ENCODE peak calls at places on chromosome 1, in ten cellular contexts. One of them, this sample, is unnamed. For H3K9me3, the result is how much of the 10 kb centered on the place peaks cover.

GRCh38 chr1:159444507-159444906 is 5.0 kb downstream of the OR10J1 start:
- DNase-seq in transverse colon: no peak
- DNase-seq in HepG2: no peak
- DNase-seq in fibroblast of lung: no peak
- DNase-seq in CD4-positive, CD25-positive, alpha-beta regulatory T cell: no peak
- DNase-seq in tibial nerve: no peak
- DNase-seq in GM23248: no peak
- DNase-seq in IMR-90: no peak
- DNase-seq in Peyer's patch: no peak
- DNase-seq in cardiac muscle cell: no peak
- DNase-seq in this sample: no peak

GRCh38 chr1:71755441-71755840 is 526.9 kb downstream of the NEGR1 start:
- DNase-seq in cardiac muscle cell: no peak
- DNase-seq in transverse colon: no peak
- DNase-seq in GM23248: no peak
- DNase-seq in CD4-positive, CD25-positive, alpha-beta regulatory T cell: no peak
- DNase-seq in Peyer's patch: no peak
- DNase-seq in fibroblast of lung: no peak
- DNase-seq in HepG2: no peak
- DNase-seq in IMR-90: no peak
- DNase-seq in tibial nerve: no peak
- DNase-seq in this sample: no peak

GRCh38 chr1:93124556-93125368 is 45.7 kb downstream of the MTF2 start:
- DNase-seq in HepG2: no peak
- DNase-seq in IMR-90: no peak
- DNase-seq in transverse colon: no peak
- DNase-seq in cardiac muscle cell: no peak
- DNase-seq in Peyer's patch: no peak
- DNase-seq in GM23248: no peak
- DNase-seq in CD4-positive, CD25-positive, alpha-beta regulatory T cell: no peak
- DNase-seq in fibroblast of lung: no peak
- DNase-seq in tibial nerve: no peak
- DNase-seq in this sample: no peak

GRCh38 chr1:3504151-3504822 is 49.8 kb downstream of the ARHGEF16 start:
- DNase-seq in GM23248: peak
- DNase-seq in cardiac muscle cell: peak
- DNase-seq in transverse colon: no peak
- DNase-seq in tibial nerve: peak
- DNase-seq in HepG2: no peak
- DNase-seq in IMR-90: peak
- DNase-seq in CD4-positive, CD25-positive, alpha-beta regulatory T cell: no peak
- DNase-seq in fibroblast of lung: peak
- DNase-seq in Peyer's patch: no peak
- DNase-seq in this sample: no peak

GRCh38 chr1:53619811-53620619 is 118.9 kb downstream of the GLIS1 start:
- DNase-seq in GM23248: peak
- DNase-seq in HepG2: no peak
- DNase-seq in cardiac muscle cell: no peak
- DNase-seq in fibroblast of lung: peak
- DNase-seq in tibial nerve: no peak
- DNase-seq in IMR-90: peak
- DNase-seq in CD4-positive, CD25-positive, alpha-beta regulatory T cell: no peak
- DNase-seq in transverse colon: peak
- DNase-seq in Peyer's patch: no peak
- DNase-seq in this sample: no peak

GRCh38 chr1:26938004-26938658 is 16.6 kb downstream of the NUDC start:
- DNase-seq in transverse colon: no peak
- DNase-seq in IMR-90: no peak
- DNase-seq in tibial nerve: no peak
- DNase-seq in Peyer's patch: no peak
- DNase-seq in cardiac muscle cell: no peak
- DNase-seq in fibroblast of lung: no peak
- DNase-seq in CD4-positive, CD25-positive, alpha-beta regulatory T cell: no peak
- DNase-seq in GM23248: no peak
- DNase-seq in HepG2: peak
- DNase-seq in this sample: no peak

GRCh38 chr1:209692745-209693504 is 11.7 kb upstream of the HSD11B1 start:
- DNase-seq in cardiac muscle cell: peak
- DNase-seq in HepG2: peak
- DNase-seq in GM23248: peak
- DNase-seq in tibial nerve: peak
- DNase-seq in fibroblast of lung: peak
- DNase-seq in transverse colon: peak
- DNase-seq in Peyer's patch: peak
- DNase-seq in CD4-positive, CD25-positive, alpha-beta regulatory T cell: peak
- DNase-seq in IMR-90: peak
- DNase-seq in this sample: no peak

GRCh38 chr1:14403961-14404645 is 194.4 kb upstream of the KAZN start:
- DNase-seq in CD4-positive, CD25-positive, alpha-beta regulatory T cell: no peak
- DNase-seq in tibial nerve: no peak
- DNase-seq in IMR-90: no peak
- DNase-seq in HepG2: no peak
- DNase-seq in fibroblast of lung: no peak
- DNase-seq in GM23248: no peak
- DNase-seq in transverse colon: peak
- DNase-seq in Peyer's patch: no peak
- DNase-seq in cardiac muscle cell: no peak
- DNase-seq in this sample: no peak

GRCh38 chr1:212718499-212718898 is 18.9 kb upstream of the BATF3 start:
- DNase-seq in fibroblast of lung: peak
- DNase-seq in tibial nerve: no peak
- DNase-seq in transverse colon: no peak
- DNase-seq in IMR-90: peak
- DNase-seq in GM23248: peak
- DNase-seq in Peyer's patch: no peak
- DNase-seq in CD4-positive, CD25-positive, alpha-beta regulatory T cell: no peak
- DNase-seq in HepG2: no peak
- DNase-seq in cardiac muscle cell: peak
- DNase-seq in this sample: no peak

GRCh38 chr1:212713465-212714136 is 14.0 kb upstream of the BATF3 start:
- DNase-seq in tibial nerve: no peak
- DNase-seq in fibroblast of lung: no peak
- DNase-seq in GM23248: no peak
- DNase-seq in HepG2: no peak
- DNase-seq in IMR-90: no peak
- DNase-seq in Peyer's patch: no peak
- DNase-seq in transverse colon: no peak
- DNase-seq in CD4-positive, CD25-positive, alpha-beta regulatory T cell: no peak
- DNase-seq in cardiac muscle cell: no peak
- DNase-seq in this sample: no peak

GRCh38 chr1:212710566-212710965 is 10.9 kb upstream of the BATF3 start:
- DNase-seq in fibroblast of lung: no peak
- DNase-seq in transverse colon: no peak
- DNase-seq in CD4-positive, CD25-positive, alpha-beta regulatory T cell: no peak
- DNase-seq in Peyer's patch: no peak
- DNase-seq in tibial nerve: no peak
- DNase-seq in IMR-90: no peak
- DNase-seq in GM23248: no peak
- DNase-seq in cardiac muscle cell: no peak
- DNase-seq in HepG2: no peak
- DNase-seq in this sample: no peak

DNA sequence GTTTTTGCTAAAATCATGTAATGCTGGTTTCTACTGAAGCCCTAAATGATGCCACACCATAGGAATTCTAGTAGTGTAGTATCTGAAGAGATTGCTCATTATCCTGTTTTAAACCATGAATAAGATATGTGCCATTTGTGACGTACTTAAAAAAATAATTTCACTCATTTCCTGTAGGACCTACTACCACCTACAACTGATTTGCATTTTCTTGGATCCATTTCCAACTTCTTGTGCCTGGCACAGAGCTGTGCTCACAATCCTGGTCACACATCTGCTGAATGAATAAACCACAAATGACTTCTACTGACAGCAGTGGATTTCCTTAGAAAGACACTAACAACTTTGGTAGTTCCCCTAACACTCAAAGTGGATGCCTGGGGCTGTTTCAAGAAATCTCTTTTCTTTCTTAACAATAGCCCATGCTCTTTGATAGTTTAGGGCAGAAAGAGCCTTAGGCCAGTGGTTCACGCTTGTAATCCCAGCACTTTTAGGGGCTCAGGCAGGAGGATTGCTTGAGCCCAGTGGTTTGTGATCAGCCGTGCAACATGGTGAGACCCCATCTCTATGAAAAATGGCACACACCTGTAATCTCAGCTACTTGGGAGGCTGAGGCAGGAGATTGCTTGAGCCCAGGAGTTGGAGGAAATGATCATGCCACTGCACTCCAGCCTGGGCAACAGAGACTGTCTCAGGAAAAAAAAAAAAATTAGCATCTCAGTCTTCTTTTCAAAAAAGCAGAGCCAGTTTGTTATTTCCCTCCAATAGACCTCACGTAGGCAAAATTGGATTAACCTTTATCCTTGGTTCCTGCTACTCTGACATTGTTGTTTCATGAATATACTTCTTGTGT is 13.0 kb upstream of the BATF3 start:
- DNase-seq in CD4-positive, CD25-positive, alpha-beta regulatory T cell: no peak
- DNase-seq in tibial nerve: no peak
- DNase-seq in transverse colon: no peak
- DNase-seq in IMR-90: peak
- DNase-seq in cardiac muscle cell: peak
- DNase-seq in fibroblast of lung: no peak
- DNase-seq in HepG2: no peak
- DNase-seq in Peyer's patch: no peak
- DNase-seq in GM23248: peak
- DNase-seq in this sample: no peak
- H3K27ac ChIP-seq in CD4-positive, CD25-positive, alpha-beta regulatory T cell: no peak
- H3K27ac ChIP-seq in tibial nerve: no peak
- H3K27ac ChIP-seq in transverse colon: no peak
- H3K27ac ChIP-seq in IMR-90: peak
- H3K27ac ChIP-seq in cardiac muscle cell: no peak
- H3K27ac ChIP-seq in fibroblast of lung: peak
- H3K27ac ChIP-seq in HepG2: no peak
- H3K27ac ChIP-seq in Peyer's patch: no peak
- H3K27ac ChIP-seq in GM23248: peak
- H3K27ac ChIP-seq in this sample: no peak

GRCh38 chr1:230139306-230139705 is 72.3 kb downstream of the GALNT2 start:
- DNase-seq in cardiac muscle cell: no peak
- DNase-seq in IMR-90: no peak
- DNase-seq in HepG2: no peak
- DNase-seq in Peyer's patch: no peak
- DNase-seq in fibroblast of lung: no peak
- DNase-seq in GM23248: no peak
- DNase-seq in transverse colon: no peak
- DNase-seq in tibial nerve: no peak
- DNase-seq in CD4-positive, CD25-positive, alpha-beta regulatory T cell: no peak
- DNase-seq in this sample: no peak

GRCh38 chr1:230135726-230136125 is 68.7 kb downstream of the GALNT2 start:
- DNase-seq in IMR-90: no peak
- DNase-seq in CD4-positive, CD25-positive, alpha-beta regulatory T cell: no peak
- DNase-seq in Peyer's patch: no peak
- DNase-seq in GM23248: no peak
- DNase-seq in HepG2: no peak
- DNase-seq in fibroblast of lung: no peak
- DNase-seq in transverse colon: no peak
- DNase-seq in tibial nerve: no peak
- DNase-seq in cardiac muscle cell: no peak
- DNase-seq in this sample: no peak

GRCh38 chr1:230136453-230137327 is 69.7 kb downstream of the GALNT2 start:
- DNase-seq in IMR-90: no peak
- DNase-seq in CD4-positive, CD25-positive, alpha-beta regulatory T cell: no peak
- DNase-seq in HepG2: no peak
- DNase-seq in Peyer's patch: no peak
- DNase-seq in GM23248: no peak
- DNase-seq in fibroblast of lung: no peak
- DNase-seq in transverse colon: no peak
- DNase-seq in cardiac muscle cell: no peak
- DNase-seq in tibial nerve: no peak
- DNase-seq in this sample: no peak

GRCh38 chr1:230138561-230139239 is 71.7 kb downstream of the GALNT2 start:
- DNase-seq in cardiac muscle cell: no peak
- DNase-seq in HepG2: no peak
- DNase-seq in transverse colon: no peak
- DNase-seq in Peyer's patch: no peak
- DNase-seq in fibroblast of lung: no peak
- DNase-seq in IMR-90: no peak
- DNase-seq in CD4-positive, CD25-positive, alpha-beta regulatory T cell: no peak
- DNase-seq in tibial nerve: no peak
- DNase-seq in GM23248: no peak
- DNase-seq in this sample: no peak

DNA sequence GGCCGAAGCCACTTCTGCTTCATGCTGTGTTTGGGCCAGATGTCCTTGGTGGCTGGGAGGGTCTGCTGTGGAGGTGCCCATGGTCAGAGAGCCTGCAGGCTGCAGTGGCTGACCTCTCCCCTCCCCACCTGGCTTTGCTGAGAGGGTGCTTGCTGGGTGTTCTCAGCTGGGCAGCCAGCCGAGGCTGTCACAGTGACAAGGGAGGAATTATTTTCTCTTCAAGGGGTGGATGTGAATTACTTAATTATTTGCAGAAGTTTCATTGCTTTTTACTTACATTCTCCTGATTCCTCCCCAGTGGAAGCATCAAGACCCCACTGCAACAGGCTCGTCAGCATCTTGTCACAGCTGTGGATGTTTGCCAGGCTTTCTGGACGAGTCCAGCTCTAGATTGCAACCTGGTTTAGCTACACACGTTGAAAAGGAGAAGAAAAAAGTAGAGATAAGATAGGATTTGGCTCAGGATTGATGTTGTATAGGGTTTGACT is 70.3 kb downstream of the GALNT2 start:
- DNase-seq in HepG2: no peak
- DNase-seq in transverse colon: no peak
- DNase-seq in GM23248: no peak
- DNase-seq in Peyer's patch: no peak
- DNase-seq in CD4-positive, CD25-positive, alpha-beta regulatory T cell: no peak
- DNase-seq in fibroblast of lung: no peak
- DNase-seq in IMR-90: no peak
- DNase-seq in cardiac muscle cell: peak
- DNase-seq in tibial nerve: no peak
- DNase-seq in this sample: no peak
- H3K4me3 ChIP-seq in HepG2: no peak
- H3K4me3 ChIP-seq in transverse colon: no peak
- H3K4me3 ChIP-seq in GM23248: no peak
- H3K4me3 ChIP-seq in Peyer's patch: no peak
- H3K4me3 ChIP-seq in CD4-positive, CD25-positive, alpha-beta regulatory T cell: no peak
- H3K4me3 ChIP-seq in fibroblast of lung: no peak
- H3K4me3 ChIP-seq in IMR-90: no peak
- H3K4me3 ChIP-seq in cardiac muscle cell: no peak
- H3K4me3 ChIP-seq in tibial nerve: no peak
- H3K4me3 ChIP-seq in this sample: no peak

GRCh38 chr1:180458807-180459206 is 43.6 kb downstream of the ACBD6 start:
- DNase-seq in transverse colon: no peak
- DNase-seq in cardiac muscle cell: no peak
- DNase-seq in GM23248: no peak
- DNase-seq in Peyer's patch: no peak
- DNase-seq in IMR-90: no peak
- DNase-seq in tibial nerve: no peak
- DNase-seq in fibroblast of lung: no peak
- DNase-seq in CD4-positive, CD25-positive, alpha-beta regulatory T cell: no peak
- DNase-seq in HepG2: no peak
- DNase-seq in this sample: no peak

DNA sequence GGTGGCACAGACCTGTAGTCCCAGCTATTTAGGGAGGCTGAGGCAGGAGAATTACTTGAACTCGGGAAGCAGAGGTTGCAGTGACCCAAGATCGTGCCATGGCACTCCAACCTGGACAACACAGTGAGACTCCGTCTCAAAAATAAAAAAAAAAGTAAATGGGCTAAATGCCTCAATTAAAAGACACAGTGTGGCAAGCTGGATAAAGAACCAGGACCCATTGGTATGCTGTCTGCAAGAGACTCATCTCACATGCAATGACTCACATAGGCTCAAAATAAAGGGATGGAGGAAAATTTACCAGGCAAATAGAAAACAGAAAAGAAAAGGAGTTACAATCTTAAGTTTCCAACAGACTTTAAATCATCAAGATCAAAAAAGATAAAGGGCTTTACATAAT is 40.3 kb downstream of the ACBD6 start:
- DNase-seq in tibial nerve: no peak
- DNase-seq in fibroblast of lung: peak
- DNase-seq in transverse colon: no peak
- DNase-seq in cardiac muscle cell: peak
- DNase-seq in CD4-positive, CD25-positive, alpha-beta regulatory T cell: no peak
- DNase-seq in HepG2: no peak
- DNase-seq in Peyer's patch: no peak
- DNase-seq in IMR-90: peak
- DNase-seq in GM23248: no peak
- DNase-seq in this sample: no peak
- H3K9me3 ChIP-seq in tibial nerve: under half
- H3K9me3 ChIP-seq in fibroblast of lung: under half
- H3K9me3 ChIP-seq in transverse colon: under half
- H3K9me3 ChIP-seq in cardiac muscle cell: under half
- H3K9me3 ChIP-seq in CD4-positive, CD25-positive, alpha-beta regulatory T cell: under half
- H3K9me3 ChIP-seq in HepG2: under half
- H3K9me3 ChIP-seq in Peyer's patch: under half
- H3K9me3 ChIP-seq in IMR-90: under half
- H3K9me3 ChIP-seq in GM23248: under half
- H3K9me3 ChIP-seq in this sample: under half

GRCh38 chr1:166166701-166167394 is at the start of gene FAM78B:
- DNase-seq in transverse colon: peak
- DNase-seq in Peyer's patch: peak
- DNase-seq in HepG2: peak
- DNase-seq in fibroblast of lung: peak
- DNase-seq in IMR-90: peak
- DNase-seq in CD4-positive, CD25-positive, alpha-beta regulatory T cell: peak
- DNase-seq in GM23248: peak
- DNase-seq in cardiac muscle cell: peak
- DNase-seq in tibial nerve: peak
- DNase-seq in this sample: no peak
- H3K27ac ChIP-seq in transverse colon: peak
- H3K27ac ChIP-seq in Peyer's patch: peak
- H3K27ac ChIP-seq in HepG2: no peak
- H3K27ac ChIP-seq in fibroblast of lung: no peak
- H3K27ac ChIP-seq in IMR-90: no peak
- H3K27ac ChIP-seq in CD4-positive, CD25-positive, alpha-beta regulatory T cell: no peak
- H3K27ac ChIP-seq in GM23248: no peak
- H3K27ac ChIP-seq in cardiac muscle cell: no peak
- H3K27ac ChIP-seq in tibial nerve: peak
- H3K27ac ChIP-seq in this sample: no peak